ENCODE peak calls at places on chromosomes 6 and 20, in eight cellular contexts. One of them, this sample, is unnamed.
A peak's percentile ranks its signal among the peaks of the same experiment; 100 is the strongest.

GRCh38 chr20:57432874-57433491 is 41.8 kb downstream of the RBM38 start:
- DNase-seq in right atrium auricular region: peak; percentile 74
- DNase-seq in IMR-90: no peak
- DNase-seq in AG09309: no peak
- DNase-seq in CD8-positive, alpha-beta T cell: peak; percentile 71
- DNase-seq in lower leg skin: no peak
- DNase-seq in GM12878: peak; percentile 76
- DNase-seq in psoas muscle: peak; percentile 85
- DNase-seq in this sample: peak; percentile 87

GRCh38 chr20:33684533-33685327 is 1.5 kb downstream of the E2F1 start:
- DNase-seq in right atrium auricular region: no peak
- DNase-seq in IMR-90: no peak
- DNase-seq in AG09309: no peak
- DNase-seq in CD8-positive, alpha-beta T cell: no peak
- DNase-seq in lower leg skin: peak; percentile 86
- DNase-seq in GM12878: no peak
- DNase-seq in psoas muscle: no peak
- DNase-seq in this sample: no peak

GRCh38 chr20:18672826-18673225 is 85.0 kb downstream of the DTD1 start:
- DNase-seq in right atrium auricular region: no peak
- DNase-seq in IMR-90: no peak
- DNase-seq in AG09309: no peak
- DNase-seq in CD8-positive, alpha-beta T cell: no peak
- DNase-seq in lower leg skin: no peak
- DNase-seq in GM12878: no peak
- DNase-seq in psoas muscle: no peak
- DNase-seq in this sample: no peak

GRCh38 chr6:44530209-44530909 is 142.9 kb downstream of the CDC5L start:
- DNase-seq in right atrium auricular region: no peak
- DNase-seq in IMR-90: no peak
- DNase-seq in AG09309: no peak
- DNase-seq in CD8-positive, alpha-beta T cell: no peak
- DNase-seq in lower leg skin: peak; percentile 65
- DNase-seq in GM12878: no peak
- DNase-seq in psoas muscle: no peak
- DNase-seq in this sample: no peak

GRCh38 chr6:12290490-12290820 is 294 bp downstream of the EDN1 start:
- DNase-seq in right atrium auricular region: no peak
- DNase-seq in IMR-90: no peak
- DNase-seq in AG09309: no peak
- DNase-seq in CD8-positive, alpha-beta T cell: no peak
- DNase-seq in lower leg skin: no peak
- DNase-seq in GM12878: no peak
- DNase-seq in psoas muscle: no peak
- DNase-seq in this sample: no peak

GRCh38 chr20:48983423-48984400 is 62.2 kb downstream of the ARFGEF2 start:
- DNase-seq in right atrium auricular region: no peak
- DNase-seq in IMR-90: peak; percentile 91
- DNase-seq in AG09309: peak; percentile 43
- DNase-seq in CD8-positive, alpha-beta T cell: no peak
- DNase-seq in lower leg skin: no peak
- DNase-seq in GM12878: no peak
- DNase-seq in psoas muscle: peak; percentile 48
- DNase-seq in this sample: no peak

GRCh38 chr20:38769376-38770295 is 21.4 kb downstream of the ACTR5 start:
- DNase-seq in right atrium auricular region: no peak
- DNase-seq in IMR-90: no peak
- DNase-seq in AG09309: no peak
- DNase-seq in CD8-positive, alpha-beta T cell: no peak
- DNase-seq in lower leg skin: peak; percentile 71
- DNase-seq in GM12878: no peak
- DNase-seq in psoas muscle: no peak
- DNase-seq in this sample: no peak

GRCh38 chr6:142333431-142333830 is 31.6 kb downstream of the ADGRG6 start:
- DNase-seq in right atrium auricular region: no peak
- DNase-seq in IMR-90: no peak
- DNase-seq in AG09309: no peak
- DNase-seq in CD8-positive, alpha-beta T cell: no peak
- DNase-seq in lower leg skin: no peak
- DNase-seq in GM12878: no peak
- DNase-seq in psoas muscle: no peak
- DNase-seq in this sample: no peak

GRCh38 chr6:154276810-154277577 is 79.6 kb downstream of the IPCEF1 start:
- DNase-seq in right atrium auricular region: no peak
- DNase-seq in IMR-90: peak; percentile 50
- DNase-seq in AG09309: no peak
- DNase-seq in CD8-positive, alpha-beta T cell: no peak
- DNase-seq in lower leg skin: no peak
- DNase-seq in GM12878: no peak
- DNase-seq in psoas muscle: no peak
- DNase-seq in this sample: peak; percentile 38

GRCh38 chr6:166595061-166595780 is 8.7 kb upstream of the RAMACL start:
- DNase-seq in right atrium auricular region: no peak
- DNase-seq in IMR-90: peak; percentile 92
- DNase-seq in AG09309: peak; percentile 81
- DNase-seq in CD8-positive, alpha-beta T cell: no peak
- DNase-seq in lower leg skin: peak; percentile 60
- DNase-seq in GM12878: no peak
- DNase-seq in psoas muscle: no peak
- DNase-seq in this sample: no peak

GRCh38 chr6:100381111-100381510 is 83.6 kb downstream of the SIM1 start:
- DNase-seq in right atrium auricular region: no peak
- DNase-seq in IMR-90: peak; percentile 19
- DNase-seq in AG09309: no peak
- DNase-seq in CD8-positive, alpha-beta T cell: no peak
- DNase-seq in lower leg skin: no peak
- DNase-seq in GM12878: no peak
- DNase-seq in psoas muscle: no peak
- DNase-seq in this sample: no peak

GRCh38 chr6:106747139-106747538 is 117.8 kb downstream of the QRSL1 start:
- DNase-seq in right atrium auricular region: no peak
- DNase-seq in IMR-90: no peak
- DNase-seq in AG09309: no peak
- DNase-seq in CD8-positive, alpha-beta T cell: no peak
- DNase-seq in lower leg skin: no peak
- DNase-seq in GM12878: no peak
- DNase-seq in psoas muscle: no peak
- DNase-seq in this sample: no peak

GRCh38 chr6:113458368-113459010 is 398.7 kb upstream of the MARCKS start:
- DNase-seq in right atrium auricular region: no peak
- DNase-seq in IMR-90: peak; percentile 45
- DNase-seq in AG09309: no peak
- DNase-seq in CD8-positive, alpha-beta T cell: no peak
- DNase-seq in lower leg skin: no peak
- DNase-seq in GM12878: no peak
- DNase-seq in psoas muscle: no peak
- DNase-seq in this sample: no peak

GRCh38 chr6:157840776-157841175 is 17.7 kb downstream of the SNX9 start:
- DNase-seq in right atrium auricular region: no peak
- DNase-seq in IMR-90: peak; percentile 84
- DNase-seq in AG09309: no peak
- DNase-seq in CD8-positive, alpha-beta T cell: no peak
- DNase-seq in lower leg skin: no peak
- DNase-seq in GM12878: no peak
- DNase-seq in psoas muscle: no peak
- DNase-seq in this sample: peak; percentile 47

GRCh38 chr6:156955494-156956183 is 178.5 kb downstream of the ARID1B start:
- DNase-seq in right atrium auricular region: no peak
- DNase-seq in IMR-90: no peak
- DNase-seq in AG09309: no peak
- DNase-seq in CD8-positive, alpha-beta T cell: no peak
- DNase-seq in lower leg skin: no peak
- DNase-seq in GM12878: no peak
- DNase-seq in psoas muscle: peak; percentile 90
- DNase-seq in this sample: no peak

GRCh38 chr20:11389188-11389587 is 528.5 kb upstream of the BTBD3 start:
- DNase-seq in right atrium auricular region: no peak
- DNase-seq in IMR-90: peak; percentile 28
- DNase-seq in AG09309: no peak
- DNase-seq in CD8-positive, alpha-beta T cell: no peak
- DNase-seq in lower leg skin: no peak
- DNase-seq in GM12878: no peak
- DNase-seq in psoas muscle: no peak
- DNase-seq in this sample: no peak

GRCh38 chr6:113371106-113371505 is 486.0 kb upstream of the MARCKS start:
- DNase-seq in right atrium auricular region: no peak
- DNase-seq in IMR-90: no peak
- DNase-seq in AG09309: no peak
- DNase-seq in CD8-positive, alpha-beta T cell: no peak
- DNase-seq in lower leg skin: no peak
- DNase-seq in GM12878: no peak
- DNase-seq in psoas muscle: no peak
- DNase-seq in this sample: no peak

GRCh38 chr20:6612615-6612917 is 154.9 kb upstream of the BMP2 start:
- DNase-seq in right atrium auricular region: no peak
- DNase-seq in IMR-90: no peak
- DNase-seq in AG09309: no peak
- DNase-seq in CD8-positive, alpha-beta T cell: no peak
- DNase-seq in lower leg skin: no peak
- DNase-seq in GM12878: no peak
- DNase-seq in psoas muscle: no peak
- DNase-seq in this sample: no peak

GRCh38 chr6:116596815-116597214 is 19.5 kb upstream of the RSPH4A start:
- DNase-seq in right atrium auricular region: no peak
- DNase-seq in IMR-90: peak; percentile 42
- DNase-seq in AG09309: no peak
- DNase-seq in CD8-positive, alpha-beta T cell: no peak
- DNase-seq in lower leg skin: no peak
- DNase-seq in GM12878: no peak
- DNase-seq in psoas muscle: no peak
- DNase-seq in this sample: no peak

GRCh38 chr20:13458860-13459451 is 179.8 kb downstream of the TASP1 start:
- DNase-seq in right atrium auricular region: no peak
- DNase-seq in IMR-90: peak; percentile 41
- DNase-seq in AG09309: no peak
- DNase-seq in CD8-positive, alpha-beta T cell: no peak
- DNase-seq in lower leg skin: no peak
- DNase-seq in GM12878: no peak
- DNase-seq in psoas muscle: no peak
- DNase-seq in this sample: no peak

GRCh38 chr20:33702861-33703260 is 16.7 kb upstream of the E2F1 start:
- DNase-seq in right atrium auricular region: no peak
- DNase-seq in IMR-90: no peak
- DNase-seq in AG09309: no peak
- DNase-seq in CD8-positive, alpha-beta T cell: no peak
- DNase-seq in lower leg skin: no peak
- DNase-seq in GM12878: no peak
- DNase-seq in psoas muscle: peak; percentile 68
- DNase-seq in this sample: no peak

GRCh38 chr6:1336246-1336843 is 24.4 kb downstream of the FOXQ1 start:
- DNase-seq in right atrium auricular region: no peak
- DNase-seq in IMR-90: no peak
- DNase-seq in AG09309: no peak
- DNase-seq in CD8-positive, alpha-beta T cell: no peak
- DNase-seq in lower leg skin: peak; percentile 78
- DNase-seq in GM12878: no peak
- DNase-seq in psoas muscle: no peak
- DNase-seq in this sample: no peak
- TF ChIP-seq CTCF in right atrium auricular region: no peak
- TF ChIP-seq CTCF in IMR-90: peak; percentile 26
- TF ChIP-seq CTCF in AG09309: peak; percentile 31
- TF ChIP-seq CTCF in CD8-positive, alpha-beta T cell: no peak
- TF ChIP-seq CTCF in lower leg skin: peak; percentile 59
- TF ChIP-seq CTCF in GM12878: peak; percentile 12
- TF ChIP-seq CTCF in psoas muscle: no peak
- TF ChIP-seq CTCF in this sample: peak; percentile 19

DNA sequence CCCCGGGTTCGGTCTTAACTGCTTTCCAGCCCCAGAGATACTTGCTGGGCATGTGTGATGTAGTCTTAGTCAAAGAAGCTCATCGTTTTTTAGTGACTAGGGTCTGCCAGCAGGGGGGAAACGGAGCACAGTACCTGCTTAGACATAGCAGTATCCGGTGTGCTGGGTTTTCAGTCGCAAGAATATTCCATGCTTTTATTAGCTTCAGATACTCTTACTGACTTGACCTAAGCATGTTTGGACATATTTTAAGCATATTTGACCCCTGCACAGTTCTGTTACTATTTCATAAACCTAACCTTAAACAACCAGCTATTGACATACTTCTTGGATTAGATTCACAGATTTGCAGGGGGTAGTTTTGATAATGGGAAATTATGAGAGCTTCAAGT is 3.0 kb downstream of the E2F3 start:
- DNase-seq in right atrium auricular region: peak; percentile 64
- DNase-seq in IMR-90: peak; percentile 81
- DNase-seq in AG09309: peak; percentile 34
- DNase-seq in CD8-positive, alpha-beta T cell: peak; percentile 79
- DNase-seq in lower leg skin: no peak
- DNase-seq in GM12878: peak; percentile 56
- DNase-seq in psoas muscle: no peak
- DNase-seq in this sample: peak; percentile 66
- H3K4me3 ChIP-seq in right atrium auricular region: peak overlapping the region; percentile 91
- H3K4me3 ChIP-seq in IMR-90: peak overlapping the region; percentile 86
- H3K4me3 ChIP-seq in AG09309: peak overlapping the region; percentile 92
- H3K4me3 ChIP-seq in CD8-positive, alpha-beta T cell: peak overlapping the region; percentile 48
- H3K4me3 ChIP-seq in lower leg skin: no peak overlapping the region
- H3K4me3 ChIP-seq in GM12878: peak overlapping the region; percentile 82
- H3K4me3 ChIP-seq in psoas muscle: peak overlapping the region; percentile 84
- H3K4me3 ChIP-seq in this sample: peak overlapping the region; percentile 86

DNA sequence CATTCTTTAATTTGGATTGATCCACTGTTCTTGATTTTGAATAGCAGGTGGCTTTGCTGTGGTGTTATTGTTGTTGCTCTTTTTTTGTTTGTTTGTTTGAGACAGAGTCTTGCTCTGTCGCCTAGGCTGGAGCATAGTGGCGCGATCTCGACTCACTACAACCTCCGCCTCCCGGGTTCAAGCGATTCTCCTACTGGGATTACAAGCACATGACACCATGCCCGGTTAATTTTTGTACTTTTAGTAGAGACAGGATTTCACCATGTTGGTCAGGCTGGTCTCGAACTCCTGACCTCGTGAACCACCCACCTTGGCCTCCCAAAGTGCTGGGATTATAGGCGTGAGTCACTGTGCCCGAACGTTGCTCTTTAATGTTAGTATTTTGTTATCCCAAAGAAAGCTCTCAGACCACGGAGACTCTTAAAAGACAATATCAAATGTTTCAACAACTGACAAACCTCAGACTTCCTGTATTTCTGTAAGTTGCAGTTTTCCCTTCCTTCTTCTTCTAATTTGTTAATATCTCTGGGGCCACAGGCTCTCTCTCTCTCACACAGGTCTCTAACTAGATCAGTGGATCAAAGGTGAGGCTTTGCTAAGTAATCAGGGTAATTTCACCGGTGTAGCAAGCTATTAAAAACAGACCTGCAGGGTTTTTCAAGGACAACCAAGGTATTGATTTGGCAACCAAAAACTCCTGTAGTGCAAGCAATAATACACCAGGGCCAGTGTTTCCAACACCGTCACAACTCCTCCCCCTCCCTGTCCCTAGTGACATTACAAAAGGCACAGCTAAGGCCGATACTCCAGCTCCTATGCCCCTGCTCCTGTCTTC is 48.8 kb upstream of the ZNF217 start:
- DNase-seq in right atrium auricular region: no peak
- DNase-seq in IMR-90: peak; percentile 50
- DNase-seq in AG09309: no peak
- DNase-seq in CD8-positive, alpha-beta T cell: peak; percentile 52
- DNase-seq in lower leg skin: peak; percentile 86
- DNase-seq in GM12878: no peak
- DNase-seq in psoas muscle: no peak
- DNase-seq in this sample: no peak
- TF ChIP-seq CTCF in right atrium auricular region: no peak
- TF ChIP-seq CTCF in IMR-90: no peak
- TF ChIP-seq CTCF in AG09309: no peak
- TF ChIP-seq CTCF in CD8-positive, alpha-beta T cell: no peak
- TF ChIP-seq CTCF in lower leg skin: no peak
- TF ChIP-seq CTCF in GM12878: no peak
- TF ChIP-seq CTCF in psoas muscle: no peak
- TF ChIP-seq CTCF in this sample: peak; percentile 8

GRCh38 chr6:148272597-148272996 is 70.0 kb upstream of the SASH1 start:
- DNase-seq in right atrium auricular region: no peak
- DNase-seq in IMR-90: no peak
- DNase-seq in AG09309: no peak
- DNase-seq in CD8-positive, alpha-beta T cell: no peak
- DNase-seq in lower leg skin: no peak
- DNase-seq in GM12878: no peak
- DNase-seq in psoas muscle: no peak
- DNase-seq in this sample: no peak
- H3K4me3 ChIP-seq in right atrium auricular region: no peak overlapping the region
- H3K4me3 ChIP-seq in IMR-90: no peak overlapping the region
- H3K4me3 ChIP-seq in AG09309: peak overlapping the region; percentile 43
- H3K4me3 ChIP-seq in CD8-positive, alpha-beta T cell: no peak overlapping the region
- H3K4me3 ChIP-seq in lower leg skin: no peak overlapping the region
- H3K4me3 ChIP-seq in GM12878: no peak overlapping the region
- H3K4me3 ChIP-seq in psoas muscle: peak overlapping the region; percentile 34
- H3K4me3 ChIP-seq in this sample: no peak overlapping the region